ENCODE peak calls at places on chromosome 17, in five cellular contexts. One of them, this sample, is unnamed.

GRCh38 chr17:29278692-29279091 is 15.3 kb downstream of the NUFIP2 start:
- DNase-seq in smooth muscle cell of the brain vasculature: no peak
- DNase-seq in AG08395: no peak
- DNase-seq in head of caudate nucleus: no peak
- DNase-seq in choroid plexus epithelial cell: no peak
- DNase-seq in this sample: no peak

GRCh38 chr17:29828676-29829291 is 101.2 kb downstream of the SSH2 start:
- DNase-seq in smooth muscle cell of the brain vasculature: no peak
- DNase-seq in AG08395: no peak
- DNase-seq in head of caudate nucleus: no peak
- DNase-seq in choroid plexus epithelial cell: no peak
- DNase-seq in this sample: no peak

GRCh38 chr17:30964878-30965277 is 6.0 kb upstream of the RNF135 start:
- DNase-seq in smooth muscle cell of the brain vasculature: no peak
- DNase-seq in AG08395: no peak
- DNase-seq in head of caudate nucleus: no peak
- DNase-seq in choroid plexus epithelial cell: peak
- DNase-seq in this sample: no peak

GRCh38 chr17:80870401-80870800 is 121.2 kb upstream of the CHMP6 start:
- DNase-seq in smooth muscle cell of the brain vasculature: no peak
- DNase-seq in AG08395: no peak
- DNase-seq in head of caudate nucleus: no peak
- DNase-seq in choroid plexus epithelial cell: no peak
- DNase-seq in this sample: no peak

GRCh38 chr17:34254651-34255380 is at the start of gene CCL2:
- DNase-seq in smooth muscle cell of the brain vasculature: no peak
- DNase-seq in AG08395: peak
- DNase-seq in head of caudate nucleus: peak
- DNase-seq in choroid plexus epithelial cell: peak
- DNase-seq in this sample: no peak

GRCh38 chr17:40577611-40578065 is 12.4 kb upstream of the CCR7 start:
- DNase-seq in smooth muscle cell of the brain vasculature: no peak
- DNase-seq in AG08395: no peak
- DNase-seq in head of caudate nucleus: no peak
- DNase-seq in choroid plexus epithelial cell: no peak
- DNase-seq in this sample: no peak

GRCh38 chr17:22310717-22311686 is 618.7 kb downstream of the KCNJ18 start:
- DNase-seq in smooth muscle cell of the brain vasculature: no peak
- DNase-seq in AG08395: no peak
- DNase-seq in head of caudate nucleus: peak
- DNase-seq in choroid plexus epithelial cell: no peak
- DNase-seq in this sample: no peak

GRCh38 chr17:7437369-7437863 is 1.9 kb upstream of the FGF11 start:
- DNase-seq in smooth muscle cell of the brain vasculature: no peak
- DNase-seq in AG08395: no peak
- DNase-seq in head of caudate nucleus: no peak
- DNase-seq in choroid plexus epithelial cell: no peak
- DNase-seq in this sample: no peak

GRCh38 chr17:77738666-77739531 is 219.6 kb upstream of the TNRC6C start:
- DNase-seq in smooth muscle cell of the brain vasculature: no peak
- DNase-seq in AG08395: no peak
- DNase-seq in head of caudate nucleus: peak
- DNase-seq in choroid plexus epithelial cell: no peak
- DNase-seq in this sample: no peak

GRCh38 chr17:71417142-71417541 is 703.7 kb upstream of the SOX9 start:
- DNase-seq in smooth muscle cell of the brain vasculature: no peak
- DNase-seq in AG08395: no peak
- DNase-seq in head of caudate nucleus: no peak
- DNase-seq in choroid plexus epithelial cell: no peak
- DNase-seq in this sample: no peak

GRCh38 chr17:48989100-48989499 is 8.1 kb upstream of the IGF2BP1 start:
- DNase-seq in smooth muscle cell of the brain vasculature: no peak
- DNase-seq in AG08395: no peak
- DNase-seq in head of caudate nucleus: no peak
- DNase-seq in choroid plexus epithelial cell: no peak
- DNase-seq in this sample: no peak

GRCh38 chr17:36913132-36913531 is 24.1 kb upstream of the LHX1 start:
- DNase-seq in smooth muscle cell of the brain vasculature: no peak
- DNase-seq in AG08395: no peak
- DNase-seq in head of caudate nucleus: no peak
- DNase-seq in choroid plexus epithelial cell: no peak
- DNase-seq in this sample: no peak

GRCh38 chr17:66580178-66580577 is 254.7 kb upstream of the CACNG5 start:
- DNase-seq in smooth muscle cell of the brain vasculature: no peak
- DNase-seq in AG08395: peak
- DNase-seq in head of caudate nucleus: no peak
- DNase-seq in choroid plexus epithelial cell: peak
- DNase-seq in this sample: no peak

GRCh38 chr17:17669851-17670232 is 11.4 kb upstream of the RAI1 start:
- DNase-seq in smooth muscle cell of the brain vasculature: no peak
- DNase-seq in AG08395: no peak
- DNase-seq in head of caudate nucleus: no peak
- DNase-seq in choroid plexus epithelial cell: no peak
- DNase-seq in this sample: no peak

GRCh38 chr17:61495161-61495857 is 43.1 kb downstream of the TBX4 start:
- DNase-seq in smooth muscle cell of the brain vasculature: no peak
- DNase-seq in AG08395: no peak
- DNase-seq in head of caudate nucleus: no peak
- DNase-seq in choroid plexus epithelial cell: peak
- DNase-seq in this sample: no peak

GRCh38 chr17:39927928-39928867 is 666 bp downstream of the LRRC3C start:
- DNase-seq in smooth muscle cell of the brain vasculature: no peak
- DNase-seq in AG08395: no peak
- DNase-seq in head of caudate nucleus: peak
- DNase-seq in choroid plexus epithelial cell: no peak
- DNase-seq in this sample: no peak

GRCh38 chr17:12627776-12628491 is 37.8 kb upstream of the MYOCD start:
- DNase-seq in smooth muscle cell of the brain vasculature: no peak
- DNase-seq in AG08395: no peak
- DNase-seq in head of caudate nucleus: no peak
- DNase-seq in choroid plexus epithelial cell: peak
- DNase-seq in this sample: no peak

GRCh38 chr17:2378905-2379304 is 22.0 kb downstream of the MNT start:
- DNase-seq in smooth muscle cell of the brain vasculature: no peak
- DNase-seq in AG08395: no peak
- DNase-seq in head of caudate nucleus: no peak
- DNase-seq in choroid plexus epithelial cell: no peak
- DNase-seq in this sample: no peak

GRCh38 chr17:10243905-10244844 is 45.8 kb upstream of the GAS7 start:
- DNase-seq in smooth muscle cell of the brain vasculature: no peak
- DNase-seq in AG08395: peak
- DNase-seq in head of caudate nucleus: no peak
- DNase-seq in choroid plexus epithelial cell: peak
- DNase-seq in this sample: no peak

GRCh38 chr17:60079401-60079861 is 710 bp upstream of the HEATR6 start:
- DNase-seq in smooth muscle cell of the brain vasculature: no peak
- DNase-seq in AG08395: peak
- DNase-seq in head of caudate nucleus: no peak
- DNase-seq in choroid plexus epithelial cell: no peak
- DNase-seq in this sample: no peak

GRCh38 chr17:50634123-50634914 is at the start of gene ABCC3:
- DNase-seq in smooth muscle cell of the brain vasculature: no peak
- DNase-seq in AG08395: peak
- DNase-seq in head of caudate nucleus: no peak
- DNase-seq in choroid plexus epithelial cell: no peak
- DNase-seq in this sample: no peak

This sample was measured in glomerular endothelial cell.